ENCODE peak calls at places on chromosomes 1 and 21, in five cellular contexts. K is NCI-H2107, J is HFFc6, P is endothelial cell, L is BE2C. I is an unnamed sample.

GRCh38 chr1:16145030-16145987 is 10.6 kb downstream of the EPHA2 start:
- DNase-seq in K (no peak), L (no peak), P (peak; percentile 77), J (peak; percentile 95), I (peak; percentile 96)

GRCh38 chr1:187568067-187568466 is 739.3 kb downstream of the PLA2G4A start:
- DNase-seq in L (no peak), J (no peak), P (no peak), K (no peak), I (no peak)

GRCh38 chr1:112689196-112689841 is 14.9 kb downstream of the MOV10 start:
- DNase-seq in L (no peak), J (no peak), P (no peak), K (no peak), I (no peak)

GRCh38 chr1:172499636-172500141 is 33.3 kb upstream of the SUCO start:
- DNase-seq in J (peak; percentile 10), P (no peak), K (no peak), L (no peak), I (no peak)

GRCh38 chr21:18443686-18444085 is 40.1 kb upstream of the TMPRSS15 start:
- DNase-seq in K (peak; percentile 64), P (no peak), L (no peak), J (no peak), I (no peak)

GRCh38 chr1:27643626-27644368 is 8.8 kb upstream of the FGR start:
- DNase-seq in K (no peak), J (peak; percentile 48), P (peak; percentile 59), L (peak; percentile 42), I (peak; percentile 45)

GRCh38 chr1:193031431-193031830 is 27.7 kb downstream of the UCHL5 start:
- DNase-seq in J (peak; percentile 22), K (no peak), P (no peak), L (no peak), I (no peak)

GRCh38 chr1:22334860-22335550 is 116.6 kb upstream of the ZBTB40 start:
- DNase-seq in J (no peak), L (no peak), K (no peak), P (no peak), I (no peak)

GRCh38 chr1:107862064-107862463 is 102.9 kb downstream of the VAV3 start:
- DNase-seq in P (peak; percentile 53), J (no peak), L (no peak), K (no peak), I (peak; percentile 23)

GRCh38 chr1:70034403-70034802 is 171.0 kb downstream of the LRRC40 start:
- DNase-seq in J (peak; percentile 67), L (no peak), K (peak; percentile 18), P (peak; percentile 48), I (peak; percentile 21)

GRCh38 chr1:16372535-16373340 is 5.7 kb downstream of the SZRD1 start:
- DNase-seq in K (no peak), J (no peak), L (no peak), P (no peak), I (no peak)

GRCh38 chr1:104294259-104294658 is 544.6 kb downstream of the AMY1C start:
- DNase-seq in L (peak; percentile 37), P (no peak), J (no peak), K (no peak), I (no peak)

I was measured in SJCRH30.